ENCODE peak calls at places on chromosomes 16 and 17, in ten cellular contexts. One of them, this sample, is unnamed.
A peak's percentile ranks its signal among the peaks of the same experiment; 100 is the strongest.

GRCh38 chr16:17138801-17139200 is 332.0 kb downstream of the XYLT1 start:
- DNase-seq in body of pancreas: no peak
- DNase-seq in glutamatergic neuron: no peak
- DNase-seq in heart right ventricle: no peak
- DNase-seq in cardiac fibroblast: peak; percentile 5
- DNase-seq in fibroblast of the aortic adventitia: peak; percentile 11
- DNase-seq in A549: no peak
- DNase-seq in kidney: no peak
- DNase-seq in fibroblast of lung: peak; percentile 17
- DNase-seq in CD8-positive, alpha-beta T cell: no peak
- DNase-seq in this sample: peak; percentile 48

GRCh38 chr16:65071371-65072311 is 50.2 kb downstream of the CDH11 start:
- DNase-seq in kidney: peak; percentile 80
- DNase-seq in body of pancreas: peak; percentile 12
- DNase-seq in cardiac fibroblast: peak; percentile 74
- DNase-seq in fibroblast of lung: peak; percentile 74
- DNase-seq in CD8-positive, alpha-beta T cell: no peak
- DNase-seq in fibroblast of the aortic adventitia: peak; percentile 58
- DNase-seq in heart right ventricle: peak; percentile 21
- DNase-seq in glutamatergic neuron: no peak
- DNase-seq in A549: no peak
- DNase-seq in this sample: no peak

GRCh38 chr17:65366102-65366844 is 195.2 kb downstream of the AXIN2 start:
- DNase-seq in heart right ventricle: no peak
- DNase-seq in fibroblast of the aortic adventitia: no peak
- DNase-seq in CD8-positive, alpha-beta T cell: no peak
- DNase-seq in cardiac fibroblast: no peak
- DNase-seq in body of pancreas: no peak
- DNase-seq in A549: no peak
- DNase-seq in glutamatergic neuron: no peak
- DNase-seq in fibroblast of lung: peak; percentile 16
- DNase-seq in kidney: no peak
- DNase-seq in this sample: no peak

GRCh38 chr16:2987286-2987685 is 7.0 kb upstream of the PKMYT1 start:
- DNase-seq in body of pancreas: no peak
- DNase-seq in heart right ventricle: no peak
- DNase-seq in glutamatergic neuron: no peak
- DNase-seq in cardiac fibroblast: no peak
- DNase-seq in fibroblast of the aortic adventitia: no peak
- DNase-seq in fibroblast of lung: no peak
- DNase-seq in A549: no peak
- DNase-seq in CD8-positive, alpha-beta T cell: no peak
- DNase-seq in kidney: no peak
- DNase-seq in this sample: no peak

GRCh38 chr16:89845417-89845816 is 17.1 kb downstream of the SPIRE2 start:
- DNase-seq in kidney: no peak
- DNase-seq in heart right ventricle: no peak
- DNase-seq in cardiac fibroblast: no peak
- DNase-seq in fibroblast of the aortic adventitia: no peak
- DNase-seq in glutamatergic neuron: no peak
- DNase-seq in fibroblast of lung: no peak
- DNase-seq in CD8-positive, alpha-beta T cell: peak; percentile 78
- DNase-seq in body of pancreas: no peak
- DNase-seq in A549: no peak
- DNase-seq in this sample: no peak

GRCh38 chr16:83164816-83165215 is 538.0 kb downstream of the CDH13 start:
- DNase-seq in CD8-positive, alpha-beta T cell: no peak
- DNase-seq in fibroblast of lung: no peak
- DNase-seq in cardiac fibroblast: no peak
- DNase-seq in kidney: no peak
- DNase-seq in heart right ventricle: no peak
- DNase-seq in fibroblast of the aortic adventitia: no peak
- DNase-seq in A549: no peak
- DNase-seq in body of pancreas: no peak
- DNase-seq in glutamatergic neuron: no peak
- DNase-seq in this sample: no peak

GRCh38 chr17:16243385-16243784 is 26.4 kb downstream of the PIGL start:
- DNase-seq in heart right ventricle: no peak
- DNase-seq in cardiac fibroblast: no peak
- DNase-seq in glutamatergic neuron: no peak
- DNase-seq in fibroblast of the aortic adventitia: no peak
- DNase-seq in fibroblast of lung: no peak
- DNase-seq in A549: no peak
- DNase-seq in kidney: no peak
- DNase-seq in body of pancreas: no peak
- DNase-seq in CD8-positive, alpha-beta T cell: no peak
- DNase-seq in this sample: no peak

GRCh38 chr16:57042157-57043111 is 49.9 kb upstream of the CPNE2 start:
- DNase-seq in heart right ventricle: no peak
- DNase-seq in CD8-positive, alpha-beta T cell: peak; percentile 84
- DNase-seq in glutamatergic neuron: no peak
- DNase-seq in A549: no peak
- DNase-seq in cardiac fibroblast: peak; percentile 42
- DNase-seq in kidney: no peak
- DNase-seq in fibroblast of lung: peak; percentile 69
- DNase-seq in body of pancreas: no peak
- DNase-seq in fibroblast of the aortic adventitia: no peak
- DNase-seq in this sample: no peak

GRCh38 chr16:3971706-3972105 is 91.2 kb upstream of the CREBBP start:
- DNase-seq in body of pancreas: no peak
- DNase-seq in fibroblast of the aortic adventitia: no peak
- DNase-seq in cardiac fibroblast: no peak
- DNase-seq in fibroblast of lung: peak; percentile 43
- DNase-seq in kidney: peak; percentile 55
- DNase-seq in heart right ventricle: no peak
- DNase-seq in glutamatergic neuron: no peak
- DNase-seq in CD8-positive, alpha-beta T cell: no peak
- DNase-seq in A549: no peak
- DNase-seq in this sample: no peak

GRCh38 chr16:51408357-51408756 is 257.3 kb upstream of the SALL1 start:
- DNase-seq in CD8-positive, alpha-beta T cell: no peak
- DNase-seq in body of pancreas: peak; percentile 73
- DNase-seq in cardiac fibroblast: peak; percentile 83
- DNase-seq in glutamatergic neuron: no peak
- DNase-seq in A549: peak; percentile 42
- DNase-seq in fibroblast of lung: peak; percentile 71
- DNase-seq in fibroblast of the aortic adventitia: peak; percentile 54
- DNase-seq in heart right ventricle: no peak
- DNase-seq in kidney: no peak
- DNase-seq in this sample: no peak

GRCh38 chr17:13353590-13353989 is 248.1 kb downstream of the HS3ST3A1 start:
- DNase-seq in glutamatergic neuron: no peak
- DNase-seq in fibroblast of the aortic adventitia: peak; percentile 93
- DNase-seq in heart right ventricle: peak; percentile 24
- DNase-seq in kidney: no peak
- DNase-seq in A549: no peak
- DNase-seq in cardiac fibroblast: peak; percentile 21
- DNase-seq in body of pancreas: no peak
- DNase-seq in CD8-positive, alpha-beta T cell: no peak
- DNase-seq in fibroblast of lung: peak; percentile 81
- DNase-seq in this sample: no peak

GRCh38 chr17:17892731-17893130 is 55.9 kb upstream of the SREBF1 start:
- DNase-seq in CD8-positive, alpha-beta T cell: no peak
- DNase-seq in body of pancreas: no peak
- DNase-seq in fibroblast of the aortic adventitia: no peak
- DNase-seq in glutamatergic neuron: no peak
- DNase-seq in cardiac fibroblast: no peak
- DNase-seq in kidney: peak; percentile 5
- DNase-seq in A549: no peak
- DNase-seq in fibroblast of lung: no peak
- DNase-seq in heart right ventricle: no peak
- DNase-seq in this sample: no peak

GRCh38 chr17:17892009-17892408 is 55.2 kb upstream of the SREBF1 start:
- DNase-seq in A549: no peak
- DNase-seq in fibroblast of lung: no peak
- DNase-seq in cardiac fibroblast: no peak
- DNase-seq in fibroblast of the aortic adventitia: no peak
- DNase-seq in kidney: peak; percentile 63
- DNase-seq in glutamatergic neuron: no peak
- DNase-seq in heart right ventricle: no peak
- DNase-seq in CD8-positive, alpha-beta T cell: no peak
- DNase-seq in body of pancreas: no peak
- DNase-seq in this sample: no peak

GRCh38 chr17:17888821-17889220 is 52.0 kb upstream of the SREBF1 start:
- DNase-seq in cardiac fibroblast: no peak
- DNase-seq in body of pancreas: no peak
- DNase-seq in kidney: peak; percentile 16
- DNase-seq in CD8-positive, alpha-beta T cell: no peak
- DNase-seq in fibroblast of lung: no peak
- DNase-seq in glutamatergic neuron: no peak
- DNase-seq in heart right ventricle: no peak
- DNase-seq in A549: peak; percentile 44
- DNase-seq in fibroblast of the aortic adventitia: no peak
- DNase-seq in this sample: no peak

GRCh38 chr17:17889922-17890321 is 53.1 kb upstream of the SREBF1 start:
- DNase-seq in CD8-positive, alpha-beta T cell: no peak
- DNase-seq in cardiac fibroblast: no peak
- DNase-seq in kidney: no peak
- DNase-seq in glutamatergic neuron: no peak
- DNase-seq in body of pancreas: no peak
- DNase-seq in heart right ventricle: no peak
- DNase-seq in A549: no peak
- DNase-seq in fibroblast of lung: no peak
- DNase-seq in fibroblast of the aortic adventitia: no peak
- DNase-seq in this sample: no peak

GRCh38 chr17:17890773-17891759 is 54.3 kb upstream of the SREBF1 start:
- DNase-seq in glutamatergic neuron: peak; percentile 62
- DNase-seq in kidney: peak; percentile 67
- DNase-seq in heart right ventricle: peak; percentile 38
- DNase-seq in cardiac fibroblast: peak; percentile 77
- DNase-seq in body of pancreas: peak; percentile 62
- DNase-seq in fibroblast of the aortic adventitia: peak; percentile 73
- DNase-seq in fibroblast of lung: peak; percentile 68
- DNase-seq in CD8-positive, alpha-beta T cell: peak; percentile 47
- DNase-seq in A549: peak; percentile 91
- DNase-seq in this sample: peak; percentile 54
- TF ChIP-seq CTCF in glutamatergic neuron: peak; percentile 63
- TF ChIP-seq CTCF in kidney: peak; percentile 67
- TF ChIP-seq CTCF in heart right ventricle: peak; percentile 66
- TF ChIP-seq CTCF in cardiac fibroblast: peak; percentile 95
- TF ChIP-seq CTCF in body of pancreas: peak; percentile 62
- TF ChIP-seq CTCF in fibroblast of the aortic adventitia: peak; percentile 90
- TF ChIP-seq CTCF in fibroblast of lung: peak; percentile 79
- TF ChIP-seq CTCF in CD8-positive, alpha-beta T cell: peak; percentile 26
- TF ChIP-seq CTCF in A549: peak; percentile 94
- TF ChIP-seq CTCF in this sample: peak; percentile 58

GRCh38 chr17:2042355-2042929 is 620 bp downstream of the OVCA2 start:
- DNase-seq in A549: peak; percentile 55
- DNase-seq in kidney: no peak
- DNase-seq in fibroblast of lung: no peak
- DNase-seq in cardiac fibroblast: peak; percentile 44
- DNase-seq in fibroblast of the aortic adventitia: peak; percentile 32
- DNase-seq in body of pancreas: no peak
- DNase-seq in glutamatergic neuron: peak; percentile 32
- DNase-seq in heart right ventricle: no peak
- DNase-seq in CD8-positive, alpha-beta T cell: no peak
- DNase-seq in this sample: no peak
- TF ChIP-seq CTCF in A549: no peak
- TF ChIP-seq CTCF in kidney: no peak
- TF ChIP-seq CTCF in fibroblast of lung: no peak
- TF ChIP-seq CTCF in cardiac fibroblast: peak; percentile 40
- TF ChIP-seq CTCF in fibroblast of the aortic adventitia: peak; percentile 55
- TF ChIP-seq CTCF in body of pancreas: no peak
- TF ChIP-seq CTCF in glutamatergic neuron: no peak
- TF ChIP-seq CTCF in heart right ventricle: no peak
- TF ChIP-seq CTCF in CD8-positive, alpha-beta T cell: no peak
- TF ChIP-seq CTCF in this sample: no peak

GRCh38 chr16:85173077-85173980 is 61.1 kb upstream of the CIBAR2 start:
- DNase-seq in A549: peak; percentile 70
- DNase-seq in fibroblast of the aortic adventitia: peak; percentile 79
- DNase-seq in CD8-positive, alpha-beta T cell: peak; percentile 4
- DNase-seq in kidney: peak; percentile 63
- DNase-seq in heart right ventricle: no peak
- DNase-seq in glutamatergic neuron: no peak
- DNase-seq in body of pancreas: no peak
- DNase-seq in fibroblast of lung: peak; percentile 97
- DNase-seq in cardiac fibroblast: peak; percentile 93
- DNase-seq in this sample: no peak
- TF ChIP-seq CTCF in A549: no peak
- TF ChIP-seq CTCF in fibroblast of the aortic adventitia: peak; percentile 32
- TF ChIP-seq CTCF in CD8-positive, alpha-beta T cell: no peak
- TF ChIP-seq CTCF in kidney: no peak
- TF ChIP-seq CTCF in heart right ventricle: peak; percentile 22
- TF ChIP-seq CTCF in glutamatergic neuron: no peak
- TF ChIP-seq CTCF in body of pancreas: no peak
- TF ChIP-seq CTCF in fibroblast of lung: no peak
- TF ChIP-seq CTCF in cardiac fibroblast: no peak
- TF ChIP-seq CTCF in this sample: no peak

DNA sequence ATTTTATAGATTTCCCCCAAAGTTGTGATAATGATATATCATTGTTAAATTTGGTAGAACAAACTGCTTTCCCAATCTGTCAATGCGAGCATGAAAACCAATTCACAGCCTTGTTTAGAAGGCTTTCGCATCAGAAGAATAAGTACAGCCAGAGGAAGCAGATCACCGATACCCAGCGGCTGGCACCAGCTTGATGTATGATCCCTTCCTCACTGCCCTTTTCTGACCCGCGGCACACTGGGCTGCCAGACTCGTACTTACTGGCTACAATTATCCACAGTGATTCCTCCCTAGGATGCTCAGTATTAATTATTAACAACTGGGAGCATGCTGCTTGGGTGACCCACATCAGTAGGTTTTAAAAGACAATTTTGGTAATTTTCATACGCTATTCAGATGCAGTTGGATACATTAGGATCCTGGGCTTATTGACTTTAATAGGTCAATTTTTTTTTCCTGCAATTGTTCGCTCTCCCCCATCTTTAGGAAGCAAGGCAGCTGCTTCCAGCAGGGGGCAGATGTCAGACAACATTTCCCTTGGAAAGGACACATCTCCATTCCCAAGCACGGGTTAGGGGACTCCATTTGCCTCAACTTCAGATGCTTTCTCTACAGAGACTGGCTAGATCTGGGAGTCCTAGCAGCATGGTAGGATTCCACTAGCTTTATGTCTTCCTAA is 582.7 kb upstream of the PSMD7 start:
- DNase-seq in cardiac fibroblast: peak; percentile 0
- DNase-seq in body of pancreas: peak; percentile 5
- DNase-seq in heart right ventricle: peak; percentile 15
- DNase-seq in fibroblast of lung: no peak
- DNase-seq in A549: peak; percentile 9
- DNase-seq in glutamatergic neuron: peak; percentile 51
- DNase-seq in kidney: no peak
- DNase-seq in CD8-positive, alpha-beta T cell: no peak
- DNase-seq in fibroblast of the aortic adventitia: no peak
- DNase-seq in this sample: no peak
- TF ChIP-seq CTCF in cardiac fibroblast: peak; percentile 5
- TF ChIP-seq CTCF in body of pancreas: no peak
- TF ChIP-seq CTCF in heart right ventricle: peak; percentile 42
- TF ChIP-seq CTCF in fibroblast of lung: peak; percentile 24
- TF ChIP-seq CTCF in A549: peak; percentile 39
- TF ChIP-seq CTCF in glutamatergic neuron: peak; percentile 51
- TF ChIP-seq CTCF in kidney: peak; percentile 9
- TF ChIP-seq CTCF in CD8-positive, alpha-beta T cell: no peak
- TF ChIP-seq CTCF in fibroblast of the aortic adventitia: no peak
- TF ChIP-seq CTCF in this sample: peak; percentile 50

This sample was measured in mesothelial cell of epicardium.